ENCODE peak calls at places on chromosome 17, in five cellular contexts. O, N, J, B and A are unnamed samples.
A peak's percentile ranks its signal among the peaks of the same experiment; 100 is the strongest.

GRCh38 chr17:35242158-35242804 is 591 bp upstream of the SLFN5 start:
- DNase-seq in O (peak; percentile 54), N (peak; percentile 18), J (peak; percentile 90), B (peak; percentile 59), A (peak; percentile 70)

GRCh38 chr17:38870259-38871165 is 654 bp downstream of the LASP1 start:
- DNase-seq in O (peak; percentile 60), N (peak; percentile 74), J (peak; percentile 61), B (peak; percentile 74), A (peak; percentile 81)

GRCh38 chr17:39667262-39668140 is 752 bp upstream of the PNMT start:
- DNase-seq in O (no peak), N (no peak), J (no peak), B (peak; percentile 56), A (no peak)

GRCh38 chr17:63961355-63962207 is 11.1 kb downstream of the SCN4A start:
- DNase-seq in O (peak; percentile 41), N (peak; percentile 26), J (no peak), B (peak; percentile 79), A (peak; percentile 43)

GRCh38 chr17:64115871-64116534 is 13.9 kb downstream of the ERN1 start:
- DNase-seq in O (peak; percentile 89), N (no peak), J (no peak), B (peak; percentile 15), A (peak; percentile 85)

GRCh38 chr17:41559548-41559947 is 12.3 kb downstream of the KRT9 start:
- DNase-seq in O (peak; percentile 42), N (no peak), J (no peak), B (no peak), A (peak; percentile 15)

GRCh38 chr17:40803617-40804082 is 3.9 kb upstream of the KRT28 start:
- DNase-seq in O (peak; percentile 52), N (peak; percentile 78), J (peak; percentile 51), B (peak; percentile 76), A (peak; percentile 95)

GRCh38 chr17:81572499-81573030 is 20.4 kb upstream of the FAAP100 start:
- DNase-seq in O (peak; percentile 56), N (no peak), J (no peak), B (no peak), A (no peak)

GRCh38 chr17:79839363-79840203 is at the start of gene CBX4:
- DNase-seq in O (peak; percentile 90), N (peak; percentile 95), J (peak; percentile 86), B (peak; percentile 98), A (peak; percentile 98)

GRCh38 chr17:65359016-65359415 is 202.4 kb downstream of the AXIN2 start:
- DNase-seq in O (peak; percentile 93), N (no peak), J (no peak), B (no peak), A (peak; percentile 56)

GRCh38 chr17:10772425-10773380 is 31.2 kb downstream of the TMEM238L start:
- DNase-seq in O (no peak), N (no peak), J (peak; percentile 4), B (no peak), A (no peak)

GRCh38 chr17:338442-339192 is 14.0 kb downstream of the RPH3AL start:
- DNase-seq in O (no peak), N (no peak), J (no peak), B (no peak), A (no peak)

GRCh38 chr17:732788-733720 is 658 bp downstream of the TLCD3A start:
- DNase-seq in O (peak; percentile 48), N (no peak), J (no peak), B (peak; percentile 47), A (peak; percentile 71)

GRCh38 chr17:8799001-8799850 is at the start of gene MFSD6L:
- DNase-seq in O (peak; percentile 16), N (no peak), J (no peak), B (no peak), A (no peak)

GRCh38 chr17:82432017-82432416 is 13.6 kb upstream of the OGFOD3 start:
- DNase-seq in O (no peak), N (no peak), J (no peak), B (no peak), A (no peak)

GRCh38 chr17:15371731-15372130 is 30.3 kb upstream of the TEKT3 start:
- DNase-seq in O (no peak), N (no peak), J (no peak), B (no peak), A (no peak)

GRCh38 chr17:2610640-2611175 is 17.3 kb downstream of the PAFAH1B1 start:
- DNase-seq in O (no peak), N (no peak), J (no peak), B (no peak), A (no peak)

GRCh38 chr17:76909971-76910760 is 42.0 kb downstream of the MGAT5B start:
- DNase-seq in O (peak; percentile 45), N (no peak), J (peak; percentile 18), B (peak; percentile 56), A (peak; percentile 57)

GRCh38 chr17:17156107-17156506 is 50.0 kb downstream of the PLD6 start:
- DNase-seq in O (peak; percentile 88), N (no peak), J (no peak), B (no peak), A (peak; percentile 45)

GRCh38 chr17:51848451-51848850 is 310.1 kb downstream of the CA10 start:
- DNase-seq in O (no peak), N (no peak), J (no peak), B (no peak), A (no peak)

GRCh38 chr17:71118039-71118438 is 948.7 kb downstream of the KCNJ2 start:
- DNase-seq in O (peak; percentile 19), N (no peak), J (no peak), B (no peak), A (peak; percentile 0)

GRCh38 chr17:27980035-27980434 is 62.4 kb upstream of the NLK start:
- DNase-seq in O (peak; percentile 91), N (no peak), J (no peak), B (no peak), A (no peak)

GRCh38 chr17:27906238-27906603 is 13.1 kb upstream of the LYRM9 start:
- DNase-seq in O (no peak), N (no peak), J (no peak), B (no peak), A (no peak)

GRCh38 chr17:65885484-65885883 is 306.4 kb downstream of the CEP112 start:
- DNase-seq in O (no peak), N (no peak), J (no peak), B (no peak), A (peak; percentile 2)

GRCh38 chr17:42682400-42683384 is at the start of gene CNTNAP1:
- DNase-seq in O (peak; percentile 71), N (no peak), J (no peak), B (no peak), A (peak; percentile 92)

DNA sequence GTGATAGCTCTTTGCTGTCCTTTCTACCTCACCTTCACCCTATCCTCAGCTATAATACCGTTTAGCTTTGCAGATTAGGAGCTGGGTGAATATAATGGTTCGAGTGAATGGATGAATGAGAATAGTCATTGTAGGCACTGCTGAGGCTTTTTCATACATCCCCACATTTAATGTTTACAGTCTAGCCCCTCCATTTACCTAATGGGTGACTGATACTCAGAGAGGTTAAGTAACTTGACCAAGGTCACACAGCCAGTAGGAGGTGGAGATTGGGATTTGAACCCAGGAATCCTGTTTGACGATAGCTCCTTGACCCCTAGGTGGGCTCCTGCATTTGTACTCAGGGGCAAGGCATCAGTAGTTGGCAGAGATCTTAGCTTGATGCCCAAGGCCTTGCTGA is 195.6 kb downstream of the CCDC182 start:
- DNase-seq in O (no peak), N (no peak), J (no peak), B (no peak), A (no peak)
- H3K4me1 ChIP-seq in O (no peaks in the 10 kb centered on the region), N (no peaks in the 10 kb centered on the region), J (peaks cover 19% of the 10 kb centered on the region), B (peaks cover 51% of the 10 kb centered on the region), A (peaks cover 4% of the 10 kb centered on the region)

GRCh38 chr17:49360796-49361128 is 1.3 kb downstream of the ZNF652 start:
- DNase-seq in O (no peak), N (no peak), J (no peak), B (no peak), A (peak; percentile 57)
- H3K4me1 ChIP-seq in O (peaks cover 12% of the 10 kb centered on the region), N (no peaks in the 10 kb centered on the region), J (peaks cover 26% of the 10 kb centered on the region), B (peaks cover 33% of the 10 kb centered on the region), A (peaks cover 30% of the 10 kb centered on the region)

GRCh38 chr17:57895382-57896060 is 45.7 kb upstream of the MRPS23 start:
- DNase-seq in O (no peak), N (no peak), J (no peak), B (no peak), A (no peak)
- H3K4me1 ChIP-seq in O (peaks cover 48% of the 10 kb centered on the region), N (peaks cover 3% of the 10 kb centered on the region), J (no peaks in the 10 kb centered on the region), B (peaks cover 80% of the 10 kb centered on the region), A (peaks cover 63% of the 10 kb centered on the region)

DNA sequence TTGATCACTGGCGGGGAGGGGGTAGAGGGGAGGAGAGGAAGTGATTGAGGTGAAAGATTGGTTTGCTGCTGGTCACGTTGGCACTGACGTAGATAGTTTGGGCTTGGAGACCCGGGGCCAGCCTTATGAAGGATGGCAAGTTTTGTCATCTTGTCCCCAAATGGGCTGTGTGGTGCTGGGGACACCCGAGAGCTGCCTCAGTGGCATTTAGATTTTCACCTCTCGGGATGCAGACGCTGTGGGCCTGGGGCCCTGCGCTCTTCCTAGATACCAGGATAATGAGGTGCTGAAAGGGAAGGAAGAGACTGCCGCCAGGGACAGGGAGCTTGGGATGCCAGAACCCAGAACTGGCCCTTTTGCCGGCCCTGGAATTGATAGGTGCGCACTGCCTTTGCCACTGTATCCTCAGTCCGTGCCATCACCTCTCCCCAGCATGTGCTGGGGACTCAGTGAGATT is 1.4 kb upstream of the SOCS3 start:
- DNase-seq in O (no peak), N (no peak), J (no peak), B (no peak), A (no peak)
- H3K4me1 ChIP-seq in O (peaks cover 12% of the 10 kb centered on the region), N (no peaks in the 10 kb centered on the region), J (peaks cover 19% of the 10 kb centered on the region), B (peaks cover 31% of the 10 kb centered on the region), A (peaks cover 27% of the 10 kb centered on the region)

GRCh38 chr17:60390223-60390622 is 1.7 kb downstream of the USP32 start:
- DNase-seq in O (peak; percentile 77), N (no peak), J (no peak), B (no peak), A (peak; percentile 82)

GRCh38 chr17:60386475-60387058 is 5.4 kb downstream of the USP32 start:
- DNase-seq in O (no peak), N (no peak), J (no peak), B (no peak), A (no peak)

GRCh38 chr17:60388742-60389141 is 3.2 kb downstream of the USP32 start:
- DNase-seq in O (no peak), N (no peak), J (no peak), B (no peak), A (no peak)

GRCh38 chr17:60386137-60386395 is 5.9 kb downstream of the USP32 start:
- DNase-seq in O (no peak), N (no peak), J (no peak), B (no peak), A (no peak)

GRCh38 chr17:60387666-60388065 is 4.3 kb downstream of the USP32 start:
- DNase-seq in O (no peak), N (no peak), J (no peak), B (no peak), A (no peak)
- H3K4me1 ChIP-seq in O (peaks cover 4% of the 10 kb centered on the region), N (no peaks in the 10 kb centered on the region), J (peaks cover 8% of the 10 kb centered on the region), B (peaks cover 67% of the 10 kb centered on the region), A (peaks cover 54% of the 10 kb centered on the region)

GRCh38 chr17:47240375-47240764 is 13.3 kb upstream of the ITGB3 start:
- DNase-seq in O (peak; percentile 30), N (no peak), J (no peak), B (no peak), A (no peak)
- H3K4me1 ChIP-seq in O (peaks cover 14% of the 10 kb centered on the region), N (no peaks in the 10 kb centered on the region), J (no peaks in the 10 kb centered on the region), B (peaks cover 19% of the 10 kb centered on the region), A (peaks cover 25% of the 10 kb centered on the region)